ENCODE peak calls at places on chromosomes 3 and 15, in ten cellular contexts. One of them, this sample, is unnamed.

GRCh38 chr15:69996321-69996720 is 101.4 kb downstream of the TLE3 start:
- DNase-seq in HT-29: no peak
- DNase-seq in putamen: no peak
- DNase-seq in activated CD4-positive, alpha-beta T cell treated with anti-CD3 and anti-CD28 coated beads, Interleukin-2, amount 50 U/mL, for 1 hour: no peak
- DNase-seq in HepG2: no peak
- DNase-seq in kidney glomerular epithelial cell: no peak
- DNase-seq in left cardiac atrium: no peak
- DNase-seq in mammary epithelial cell: no peak
- DNase-seq in stimulated activated CD4-positive, alpha-beta T cell treated with anti-CD3 and anti-CD28 coated beads, Interleukin-12 subunit alpha, Interleukin-12 subunit beta, amount 100 ng/mL, for 4 hours: no peak
- DNase-seq in heart left ventricle: no peak
- DNase-seq in this sample: no peak

GRCh38 chr3:105791919-105792786 is 76.7 kb downstream of the CBLB start:
- DNase-seq in left cardiac atrium: peak; percentile 78
- DNase-seq in activated CD4-positive, alpha-beta T cell treated with anti-CD3 and anti-CD28 coated beads, Interleukin-2, amount 50 U/mL, for 1 hour: no peak
- DNase-seq in HT-29: no peak
- DNase-seq in putamen: no peak
- DNase-seq in heart left ventricle: peak; percentile 58
- DNase-seq in mammary epithelial cell: peak; percentile 87
- DNase-seq in kidney glomerular epithelial cell: peak; percentile 44
- DNase-seq in stimulated activated CD4-positive, alpha-beta T cell treated with anti-CD3 and anti-CD28 coated beads, Interleukin-12 subunit alpha, Interleukin-12 subunit beta, amount 100 ng/mL, for 4 hours: no peak
- DNase-seq in HepG2: peak; percentile 60
- DNase-seq in this sample: no peak

GRCh38 chr3:100776736-100777135 is 67.4 kb downstream of the TFG start:
- DNase-seq in HepG2: no peak
- DNase-seq in stimulated activated CD4-positive, alpha-beta T cell treated with anti-CD3 and anti-CD28 coated beads, Interleukin-12 subunit alpha, Interleukin-12 subunit beta, amount 100 ng/mL, for 4 hours: no peak
- DNase-seq in kidney glomerular epithelial cell: no peak
- DNase-seq in HT-29: no peak
- DNase-seq in left cardiac atrium: no peak
- DNase-seq in putamen: no peak
- DNase-seq in activated CD4-positive, alpha-beta T cell treated with anti-CD3 and anti-CD28 coated beads, Interleukin-2, amount 50 U/mL, for 1 hour: no peak
- DNase-seq in heart left ventricle: no peak
- DNase-seq in mammary epithelial cell: peak; percentile 22
- DNase-seq in this sample: no peak

GRCh38 chr3:47347217-47347801 is 33.5 kb upstream of the PTPN23 start:
- DNase-seq in heart left ventricle: no peak
- DNase-seq in kidney glomerular epithelial cell: no peak
- DNase-seq in HepG2: no peak
- DNase-seq in stimulated activated CD4-positive, alpha-beta T cell treated with anti-CD3 and anti-CD28 coated beads, Interleukin-12 subunit alpha, Interleukin-12 subunit beta, amount 100 ng/mL, for 4 hours: no peak
- DNase-seq in HT-29: no peak
- DNase-seq in mammary epithelial cell: peak; percentile 47
- DNase-seq in putamen: no peak
- DNase-seq in left cardiac atrium: no peak
- DNase-seq in activated CD4-positive, alpha-beta T cell treated with anti-CD3 and anti-CD28 coated beads, Interleukin-2, amount 50 U/mL, for 1 hour: no peak
- DNase-seq in this sample: peak; percentile 64

GRCh38 chr3:89813500-89813899 is 706.1 kb downstream of the EPHA3 start:
- DNase-seq in activated CD4-positive, alpha-beta T cell treated with anti-CD3 and anti-CD28 coated beads, Interleukin-2, amount 50 U/mL, for 1 hour: no peak
- DNase-seq in HepG2: no peak
- DNase-seq in left cardiac atrium: no peak
- DNase-seq in stimulated activated CD4-positive, alpha-beta T cell treated with anti-CD3 and anti-CD28 coated beads, Interleukin-12 subunit alpha, Interleukin-12 subunit beta, amount 100 ng/mL, for 4 hours: no peak
- DNase-seq in mammary epithelial cell: no peak
- DNase-seq in kidney glomerular epithelial cell: no peak
- DNase-seq in heart left ventricle: no peak
- DNase-seq in HT-29: no peak
- DNase-seq in putamen: no peak
- DNase-seq in this sample: no peak

GRCh38 chr3:25895443-25895842 is 105.6 kb downstream of the OXSM start:
- DNase-seq in putamen: no peak
- DNase-seq in left cardiac atrium: no peak
- DNase-seq in activated CD4-positive, alpha-beta T cell treated with anti-CD3 and anti-CD28 coated beads, Interleukin-2, amount 50 U/mL, for 1 hour: no peak
- DNase-seq in mammary epithelial cell: no peak
- DNase-seq in HT-29: no peak
- DNase-seq in HepG2: no peak
- DNase-seq in heart left ventricle: no peak
- DNase-seq in kidney glomerular epithelial cell: no peak
- DNase-seq in stimulated activated CD4-positive, alpha-beta T cell treated with anti-CD3 and anti-CD28 coated beads, Interleukin-12 subunit alpha, Interleukin-12 subunit beta, amount 100 ng/mL, for 4 hours: no peak
- DNase-seq in this sample: no peak

GRCh38 chr3:190825389-190826016 is 37.0 kb downstream of the GMNC start:
- DNase-seq in HepG2: no peak
- DNase-seq in activated CD4-positive, alpha-beta T cell treated with anti-CD3 and anti-CD28 coated beads, Interleukin-2, amount 50 U/mL, for 1 hour: no peak
- DNase-seq in HT-29: no peak
- DNase-seq in left cardiac atrium: no peak
- DNase-seq in mammary epithelial cell: no peak
- DNase-seq in stimulated activated CD4-positive, alpha-beta T cell treated with anti-CD3 and anti-CD28 coated beads, Interleukin-12 subunit alpha, Interleukin-12 subunit beta, amount 100 ng/mL, for 4 hours: no peak
- DNase-seq in putamen: no peak
- DNase-seq in kidney glomerular epithelial cell: no peak
- DNase-seq in heart left ventricle: no peak
- DNase-seq in this sample: no peak

GRCh38 chr15:66735909-66736305 is 33.9 kb downstream of the SMAD6 start:
- DNase-seq in kidney glomerular epithelial cell: no peak
- DNase-seq in stimulated activated CD4-positive, alpha-beta T cell treated with anti-CD3 and anti-CD28 coated beads, Interleukin-12 subunit alpha, Interleukin-12 subunit beta, amount 100 ng/mL, for 4 hours: no peak
- DNase-seq in left cardiac atrium: peak; percentile 64
- DNase-seq in activated CD4-positive, alpha-beta T cell treated with anti-CD3 and anti-CD28 coated beads, Interleukin-2, amount 50 U/mL, for 1 hour: no peak
- DNase-seq in putamen: no peak
- DNase-seq in mammary epithelial cell: no peak
- DNase-seq in heart left ventricle: no peak
- DNase-seq in HepG2: no peak
- DNase-seq in HT-29: no peak
- DNase-seq in this sample: no peak

GRCh38 chr15:53787349-53787748 is 27.9 kb upstream of the WDR72 start:
- DNase-seq in HepG2: no peak
- DNase-seq in left cardiac atrium: no peak
- DNase-seq in heart left ventricle: no peak
- DNase-seq in HT-29: no peak
- DNase-seq in stimulated activated CD4-positive, alpha-beta T cell treated with anti-CD3 and anti-CD28 coated beads, Interleukin-12 subunit alpha, Interleukin-12 subunit beta, amount 100 ng/mL, for 4 hours: no peak
- DNase-seq in activated CD4-positive, alpha-beta T cell treated with anti-CD3 and anti-CD28 coated beads, Interleukin-2, amount 50 U/mL, for 1 hour: no peak
- DNase-seq in putamen: no peak
- DNase-seq in kidney glomerular epithelial cell: no peak
- DNase-seq in mammary epithelial cell: no peak
- DNase-seq in this sample: no peak

GRCh38 chr15:100307241-100307855 is 34.4 kb downstream of the ADAMTS17 start:
- DNase-seq in stimulated activated CD4-positive, alpha-beta T cell treated with anti-CD3 and anti-CD28 coated beads, Interleukin-12 subunit alpha, Interleukin-12 subunit beta, amount 100 ng/mL, for 4 hours: no peak
- DNase-seq in putamen: no peak
- DNase-seq in left cardiac atrium: no peak
- DNase-seq in HT-29: no peak
- DNase-seq in activated CD4-positive, alpha-beta T cell treated with anti-CD3 and anti-CD28 coated beads, Interleukin-2, amount 50 U/mL, for 1 hour: no peak
- DNase-seq in kidney glomerular epithelial cell: no peak
- DNase-seq in HepG2: no peak
- DNase-seq in heart left ventricle: no peak
- DNase-seq in mammary epithelial cell: no peak
- DNase-seq in this sample: no peak